ENCODE peak calls at places on chromosome 11, in seven cellular contexts. B is type B pancreatic cell; E is CD8-positive, alpha-beta memory T cell; W is stimulated activated naive CD8-positive, alpha-beta T cell treated with anti-CD3 and anti-CD28 coated beads, Interleukin-15, amount 100 ng/mL, for 72 hours; T is SJCRH30; D is HAP-1; Q is T1000. H is an unnamed sample.
A peak's percentile ranks its signal among the peaks of the same experiment; 100 is the strongest.

GRCh38 chr11:63945482-63946163 is 6.8 kb downstream of the NAA40 start:
- DNase-seq in B (no peak), E (peak; percentile 61), W (peak; percentile 33), T (peak; percentile 74), D (peak; percentile 76), Q (peak; percentile 25), H (peak; percentile 88)

GRCh38 chr11:20712912-20713311 is 43.5 kb downstream of the NELL1 start:
- DNase-seq in B (no peak), E (no peak), W (no peak), T (no peak), D (peak; percentile 15), Q (no peak), H (peak; percentile 12)

GRCh38 chr11:128235958-128236357 is 351.4 kb downstream of the ETS1 start:
- DNase-seq in B (no peak), E (no peak), W (no peak), T (peak; percentile 10), D (no peak), Q (no peak), H (no peak)

GRCh38 chr11:11605821-11606450 is 15.9 kb downstream of the GALNT18 start:
- DNase-seq in B (no peak), E (no peak), W (no peak), T (no peak), D (no peak), Q (no peak), H (no peak)

GRCh38 chr11:86148339-86148738 is 79.5 kb upstream of the PICALM start:
- DNase-seq in B (no peak), E (no peak), W (no peak), T (no peak), D (no peak), Q (no peak), H (no peak)

GRCh38 chr11:40280161-40281054 is 1179.0 kb downstream of the LRRC4C start:
- DNase-seq in B (no peak), E (no peak), W (no peak), T (peak; percentile 8), D (no peak), Q (no peak), H (no peak)

GRCh38 chr11:107179829-107180228 is 161.6 kb upstream of the GUCY1A2 start:
- DNase-seq in B (no peak), E (no peak), W (no peak), T (no peak), D (no peak), Q (no peak), H (no peak)

GRCh38 chr11:21892696-21893095 is 300.2 kb upstream of the ANO5 start:
- DNase-seq in B (no peak), E (no peak), W (no peak), T (no peak), D (no peak), Q (no peak), H (no peak)

GRCh38 chr11:14270690-14271542 is 88.1 kb downstream of the RRAS2 start:
- DNase-seq in B (no peak), E (no peak), W (no peak), T (no peak), D (no peak), Q (no peak), H (no peak)

GRCh38 chr11:47183969-47184368 is 2.3 kb downstream of the PACSIN3 start:
- DNase-seq in B (no peak), E (no peak), W (no peak), T (no peak), D (no peak), Q (no peak), H (no peak)

GRCh38 chr11:111097191-111097590 is 148.3 kb upstream of the POU2AF2 start:
- DNase-seq in B (no peak), E (no peak), W (no peak), T (peak; percentile 76), D (no peak), Q (no peak), H (no peak)

GRCh38 chr11:128207861-128208321 is 379.5 kb downstream of the ETS1 start:
- DNase-seq in B (no peak), E (no peak), W (no peak), T (no peak), D (no peak), Q (peak; percentile 19), H (peak; percentile 74)

GRCh38 chr11:10459029-10459970 is 4.2 kb downstream of the AMPD3 start:
- DNase-seq in B (no peak), E (peak; percentile 75), W (peak; percentile 54), T (no peak), D (no peak), Q (no peak), H (no peak)

GRCh38 chr11:125874556-125875124 is 12.8 kb upstream of the HYLS1 start:
- DNase-seq in B (no peak), E (no peak), W (peak; percentile 35), T (peak; percentile 89), D (peak; percentile 81), Q (peak; percentile 21), H (peak; percentile 91)

GRCh38 chr11:4926607-4927006 is 2.5 kb upstream of the OR51G1 start:
- DNase-seq in B (no peak), E (no peak), W (no peak), T (no peak), D (no peak), Q (no peak), H (no peak)

GRCh38 chr11:72720047-72720446 is 32.2 kb downstream of the ARAP1 start:
- DNase-seq in B (no peak), E (no peak), W (no peak), T (no peak), D (no peak), Q (no peak), H (no peak)

GRCh38 chr11:34791725-34792124 is 124.5 kb downstream of the APIP start:
- DNase-seq in B (no peak), E (no peak), W (no peak), T (no peak), D (no peak), Q (no peak), H (no peak)

GRCh38 chr11:15965562-15966250 is 390.6 kb downstream of the SOX6 start:
- DNase-seq in B (no peak), E (no peak), W (no peak), T (no peak), D (no peak), Q (no peak), H (peak; percentile 80)

GRCh38 chr11:76824980-76825725 is 35.6 kb upstream of the ACER3 start:
- DNase-seq in B (peak; percentile 39), E (no peak), W (no peak), T (no peak), D (no peak), Q (no peak), H (no peak)

GRCh38 chr11:106468091-106468490 is 390.6 kb downstream of the AASDHPPT start:
- DNase-seq in B (no peak), E (no peak), W (no peak), T (no peak), D (no peak), Q (no peak), H (no peak)

GRCh38 chr11:125404136-125404810 is 91.8 kb downstream of the FEZ1 start:
- DNase-seq in B (no peak), E (no peak), W (no peak), T (peak; percentile 95), D (peak; percentile 22), Q (no peak), H (no peak)

GRCh38 chr11:70757241-70757640 is 358.9 kb downstream of the CTTN start:
- DNase-seq in B (no peak), E (no peak), W (no peak), T (no peak), D (no peak), Q (no peak), H (no peak)

GRCh38 chr11:76770642-76771445 is 12.3 kb upstream of the TSKU start:
- DNase-seq in B (no peak), E (no peak), W (no peak), T (peak; percentile 70), D (no peak), Q (peak; percentile 57), H (peak; percentile 68)

GRCh38 chr11:134414772-134415765 is 3.0 kb upstream of the B3GAT1 start:
- DNase-seq in B (no peak), E (no peak), W (no peak), T (no peak), D (no peak), Q (no peak), H (no peak)

GRCh38 chr11:114819028-114819427 is 140.7 kb downstream of the NXPE2 start:
- DNase-seq in B (no peak), E (no peak), W (no peak), T (no peak), D (no peak), Q (no peak), H (no peak)

GRCh38 chr11:70828498-70829159 is 423.7 kb downstream of the SHANK2 start:
- DNase-seq in B (no peak), E (no peak), W (no peak), T (no peak), D (no peak), Q (no peak), H (no peak)

GRCh38 chr11:267491-267994 is 10.7 kb upstream of the NLRP6 start:
- DNase-seq in B (no peak), E (peak; percentile 76), W (peak; percentile 72), T (no peak), D (peak; percentile 62), Q (no peak), H (peak; percentile 22)

GRCh38 chr11:74037309-74037708 is 28.4 kb upstream of the UCP3 start:
- DNase-seq in B (no peak), E (no peak), W (no peak), T (no peak), D (no peak), Q (no peak), H (no peak)

GRCh38 chr11:68677432-68677831 is 6.9 kb upstream of the GAL start:
- DNase-seq in B (no peak), E (peak; percentile 19), W (no peak), T (peak; percentile 85), D (no peak), Q (peak; percentile 78), H (peak; percentile 28)

GRCh38 chr11:22130462-22131053 is 62.3 kb upstream of the ANO5 start:
- DNase-seq in B (no peak), E (no peak), W (no peak), T (peak; percentile 77), D (no peak), Q (no peak), H (peak; percentile 35)

GRCh38 chr11:67303132-67303988 is at the start of gene SSH3:
- DNase-seq in B (no peak), E (peak; percentile 67), W (peak; percentile 53), T (peak; percentile 25), D (peak; percentile 81), Q (no peak), H (peak; percentile 97)

GRCh38 chr11:2541321-2541680 is 96.5 kb downstream of the KCNQ1 start:
- DNase-seq in B (no peak), E (no peak), W (no peak), T (no peak), D (no peak), Q (no peak), H (no peak)

GRCh38 chr11:69398529-69399492 is 82.7 kb upstream of the LINC01488 start:
- DNase-seq in B (no peak), E (peak; percentile 27), W (no peak), T (no peak), D (no peak), Q (peak; percentile 77), H (no peak)

H was measured in HT-29.